ENCODE peak calls at places on chromosomes 16 and 17, in nine cellular contexts. One of them, this sample, is unnamed.

GRCh38 chr17:71287246-71287828 is 833.5 kb upstream of the SOX9 start:
- DNase-seq in fibroblast of the aortic adventitia: no peak
- DNase-seq in ascending aorta: no peak
- DNase-seq in lung: no peak
- DNase-seq in tibial artery: no peak
- DNase-seq in left lung: no peak
- DNase-seq in tibial nerve: no peak
- DNase-seq in vagina: no peak
- DNase-seq in activated CD8-positive, alpha-beta T cell treated with anti-CD3 and anti-CD28 coated beads for 36 hours: no peak
- DNase-seq in this sample: no peak

GRCh38 chr17:19718041-19718612 is 1.7 kb upstream of the SLC47A2 start:
- DNase-seq in left lung: no peak
- DNase-seq in activated CD8-positive, alpha-beta T cell treated with anti-CD3 and anti-CD28 coated beads for 36 hours: no peak
- DNase-seq in tibial artery: no peak
- DNase-seq in tibial nerve: no peak
- DNase-seq in lung: no peak
- DNase-seq in ascending aorta: no peak
- DNase-seq in vagina: no peak
- DNase-seq in fibroblast of the aortic adventitia: no peak
- DNase-seq in this sample: no peak

GRCh38 chr17:57164814-57165213 is 79.8 kb downstream of the AKAP1 start:
- DNase-seq in left lung: no peak
- DNase-seq in fibroblast of the aortic adventitia: no peak
- DNase-seq in tibial artery: no peak
- DNase-seq in vagina: no peak
- DNase-seq in lung: no peak
- DNase-seq in tibial nerve: no peak
- DNase-seq in ascending aorta: no peak
- DNase-seq in activated CD8-positive, alpha-beta T cell treated with anti-CD3 and anti-CD28 coated beads for 36 hours: no peak
- DNase-seq in this sample: no peak

GRCh38 chr16:83366228-83366627 is 441.6 kb upstream of the HSBP1 start:
- DNase-seq in tibial nerve: no peak
- DNase-seq in vagina: no peak
- DNase-seq in activated CD8-positive, alpha-beta T cell treated with anti-CD3 and anti-CD28 coated beads for 36 hours: no peak
- DNase-seq in ascending aorta: no peak
- DNase-seq in left lung: no peak
- DNase-seq in tibial artery: no peak
- DNase-seq in lung: no peak
- DNase-seq in fibroblast of the aortic adventitia: no peak
- DNase-seq in this sample: no peak

GRCh38 chr16:81530814-81531213 is 86.2 kb downstream of the CMIP start:
- DNase-seq in lung: no peak
- DNase-seq in vagina: no peak
- DNase-seq in tibial artery: no peak
- DNase-seq in activated CD8-positive, alpha-beta T cell treated with anti-CD3 and anti-CD28 coated beads for 36 hours: no peak
- DNase-seq in tibial nerve: no peak
- DNase-seq in left lung: no peak
- DNase-seq in ascending aorta: no peak
- DNase-seq in fibroblast of the aortic adventitia: no peak
- DNase-seq in this sample: no peak

GRCh38 chr16:27113341-27113841 is 46.7 kb downstream of the C16orf82 start:
- DNase-seq in activated CD8-positive, alpha-beta T cell treated with anti-CD3 and anti-CD28 coated beads for 36 hours: no peak
- DNase-seq in lung: peak; percentile 28
- DNase-seq in tibial nerve: no peak
- DNase-seq in tibial artery: peak; percentile 24
- DNase-seq in left lung: no peak
- DNase-seq in vagina: peak; percentile 60
- DNase-seq in ascending aorta: no peak
- DNase-seq in fibroblast of the aortic adventitia: no peak
- DNase-seq in this sample: peak; percentile 10

GRCh38 chr17:17388657-17389496 is 85.7 kb downstream of the NT5M start:
- DNase-seq in lung: no peak
- DNase-seq in tibial nerve: no peak
- DNase-seq in ascending aorta: no peak
- DNase-seq in left lung: no peak
- DNase-seq in activated CD8-positive, alpha-beta T cell treated with anti-CD3 and anti-CD28 coated beads for 36 hours: no peak
- DNase-seq in fibroblast of the aortic adventitia: no peak
- DNase-seq in vagina: no peak
- DNase-seq in tibial artery: no peak
- DNase-seq in this sample: no peak

GRCh38 chr16:2386990-2387389 is 42.3 kb upstream of the CCNF start:
- DNase-seq in left lung: no peak
- DNase-seq in lung: no peak
- DNase-seq in ascending aorta: no peak
- DNase-seq in tibial artery: no peak
- DNase-seq in tibial nerve: no peak
- DNase-seq in activated CD8-positive, alpha-beta T cell treated with anti-CD3 and anti-CD28 coated beads for 36 hours: no peak
- DNase-seq in vagina: no peak
- DNase-seq in fibroblast of the aortic adventitia: no peak
- DNase-seq in this sample: no peak

GRCh38 chr16:66441586-66442375 is 14.7 kb downstream of the BEAN1 start:
- DNase-seq in left lung: no peak
- DNase-seq in ascending aorta: no peak
- DNase-seq in tibial artery: no peak
- DNase-seq in activated CD8-positive, alpha-beta T cell treated with anti-CD3 and anti-CD28 coated beads for 36 hours: no peak
- DNase-seq in fibroblast of the aortic adventitia: peak; percentile 73
- DNase-seq in vagina: no peak
- DNase-seq in lung: no peak
- DNase-seq in tibial nerve: no peak
- DNase-seq in this sample: no peak

GRCh38 chr16:3745751-3746355 is 28.5 kb upstream of the TRAP1 start:
- DNase-seq in tibial nerve: no peak
- DNase-seq in fibroblast of the aortic adventitia: peak; percentile 39
- DNase-seq in vagina: no peak
- DNase-seq in ascending aorta: no peak
- DNase-seq in left lung: no peak
- DNase-seq in tibial artery: peak; percentile 38
- DNase-seq in lung: no peak
- DNase-seq in activated CD8-positive, alpha-beta T cell treated with anti-CD3 and anti-CD28 coated beads for 36 hours: no peak
- DNase-seq in this sample: no peak

GRCh38 chr16:77788196-77789084 is at the start of gene VAT1L:
- DNase-seq in ascending aorta: no peak
- DNase-seq in fibroblast of the aortic adventitia: peak; percentile 68
- DNase-seq in left lung: peak; percentile 75
- DNase-seq in tibial artery: peak; percentile 69
- DNase-seq in lung: no peak
- DNase-seq in vagina: no peak
- DNase-seq in tibial nerve: no peak
- DNase-seq in activated CD8-positive, alpha-beta T cell treated with anti-CD3 and anti-CD28 coated beads for 36 hours: peak; percentile 9
- DNase-seq in this sample: no peak

GRCh38 chr17:40552806-40553693 is 12.2 kb downstream of the CCR7 start:
- DNase-seq in fibroblast of the aortic adventitia: no peak
- DNase-seq in vagina: peak; percentile 93
- DNase-seq in ascending aorta: no peak
- DNase-seq in lung: peak; percentile 17
- DNase-seq in tibial artery: peak; percentile 67
- DNase-seq in activated CD8-positive, alpha-beta T cell treated with anti-CD3 and anti-CD28 coated beads for 36 hours: peak; percentile 66
- DNase-seq in left lung: no peak
- DNase-seq in tibial nerve: no peak
- DNase-seq in this sample: no peak

GRCh38 chr17:67374329-67375053 is 2.6 kb upstream of the PITPNC1 start:
- DNase-seq in tibial nerve: peak; percentile 92
- DNase-seq in vagina: no peak
- DNase-seq in fibroblast of the aortic adventitia: peak; percentile 89
- DNase-seq in activated CD8-positive, alpha-beta T cell treated with anti-CD3 and anti-CD28 coated beads for 36 hours: peak; percentile 97
- DNase-seq in left lung: peak; percentile 98
- DNase-seq in lung: peak; percentile 84
- DNase-seq in tibial artery: peak; percentile 88
- DNase-seq in ascending aorta: peak; percentile 52
- DNase-seq in this sample: peak; percentile 80

GRCh38 chr17:76556759-76557367 is 17.0 kb downstream of the PRCD start:
- DNase-seq in tibial artery: peak; percentile 75
- DNase-seq in vagina: no peak
- DNase-seq in left lung: peak; percentile 88
- DNase-seq in ascending aorta: no peak
- DNase-seq in tibial nerve: no peak
- DNase-seq in lung: peak; percentile 51
- DNase-seq in activated CD8-positive, alpha-beta T cell treated with anti-CD3 and anti-CD28 coated beads for 36 hours: peak; percentile 27
- DNase-seq in fibroblast of the aortic adventitia: peak; percentile 81
- DNase-seq in this sample: no peak

GRCh38 chr17:76557368-76558209 is 17.7 kb downstream of the PRCD start:
- DNase-seq in left lung: peak; percentile 96
- DNase-seq in vagina: peak; percentile 95
- DNase-seq in ascending aorta: peak; percentile 73
- DNase-seq in activated CD8-positive, alpha-beta T cell treated with anti-CD3 and anti-CD28 coated beads for 36 hours: peak; percentile 97
- DNase-seq in tibial nerve: peak; percentile 96
- DNase-seq in tibial artery: peak; percentile 96
- DNase-seq in lung: peak; percentile 96
- DNase-seq in fibroblast of the aortic adventitia: peak; percentile 98
- DNase-seq in this sample: peak; percentile 92

GRCh38 chr17:76560877-76561221 is 21.0 kb downstream of the PRCD start:
- DNase-seq in left lung: no peak
- DNase-seq in fibroblast of the aortic adventitia: no peak
- DNase-seq in ascending aorta: no peak
- DNase-seq in lung: no peak
- DNase-seq in vagina: no peak
- DNase-seq in tibial artery: no peak
- DNase-seq in tibial nerve: no peak
- DNase-seq in activated CD8-positive, alpha-beta T cell treated with anti-CD3 and anti-CD28 coated beads for 36 hours: no peak
- DNase-seq in this sample: no peak

GRCh38 chr17:76560036-76560876 is 20.4 kb downstream of the PRCD start:
- DNase-seq in tibial nerve: no peak
- DNase-seq in left lung: no peak
- DNase-seq in vagina: no peak
- DNase-seq in tibial artery: no peak
- DNase-seq in fibroblast of the aortic adventitia: no peak
- DNase-seq in activated CD8-positive, alpha-beta T cell treated with anti-CD3 and anti-CD28 coated beads for 36 hours: no peak
- DNase-seq in lung: no peak
- DNase-seq in ascending aorta: no peak
- DNase-seq in this sample: no peak

DNA sequence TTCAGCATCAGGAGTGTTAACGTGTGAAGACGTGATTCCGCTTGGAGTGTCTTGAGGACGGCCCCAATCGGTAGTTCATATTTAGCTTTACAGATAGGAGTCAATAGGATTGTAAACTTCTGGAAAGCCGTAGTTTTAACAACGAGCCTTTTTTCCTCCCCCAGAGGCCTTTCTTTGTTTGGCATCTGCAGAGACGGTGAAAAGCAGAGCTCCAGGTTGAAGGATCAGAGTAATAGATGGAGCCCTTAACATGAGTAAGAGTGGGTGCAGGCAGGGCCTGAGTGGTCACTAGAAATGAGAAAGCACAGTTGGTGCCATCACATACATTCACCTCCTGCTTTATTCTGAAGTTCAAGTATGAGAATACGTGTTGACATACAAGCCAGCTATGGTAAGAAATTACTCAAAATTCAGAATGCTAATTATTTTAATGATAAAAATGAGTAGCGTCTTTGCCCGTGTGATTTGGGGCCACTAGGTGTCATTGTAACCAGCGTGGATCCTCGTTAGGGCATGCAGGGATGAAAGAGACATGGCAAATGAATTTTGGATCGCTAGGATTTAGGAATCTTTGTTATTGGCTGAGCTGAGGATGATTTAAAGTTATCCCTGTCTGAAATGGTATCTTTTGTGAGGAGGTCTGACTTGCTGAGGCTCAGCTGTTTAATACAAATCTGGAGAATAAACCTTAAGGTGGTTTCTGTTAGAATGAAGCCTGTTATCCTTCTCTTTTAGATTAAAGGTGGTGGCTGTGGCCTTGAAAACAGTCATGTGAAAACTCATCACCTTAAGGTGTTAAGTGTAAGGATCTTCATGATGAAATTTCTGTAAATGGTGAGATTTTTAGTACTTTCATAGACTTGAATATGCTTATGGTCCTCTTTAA is 18.6 kb downstream of the PRCD start:
- DNase-seq in activated CD8-positive, alpha-beta T cell treated with anti-CD3 and anti-CD28 coated beads for 36 hours: peak; percentile 31
- DNase-seq in fibroblast of the aortic adventitia: peak; percentile 53
- DNase-seq in left lung: no peak
- DNase-seq in tibial nerve: no peak
- DNase-seq in ascending aorta: no peak
- DNase-seq in vagina: no peak
- DNase-seq in lung: no peak
- DNase-seq in tibial artery: no peak
- DNase-seq in this sample: no peak
- TF ChIP-seq CTCF in activated CD8-positive, alpha-beta T cell treated with anti-CD3 and anti-CD28 coated beads for 36 hours: peak; percentile 30
- TF ChIP-seq CTCF in fibroblast of the aortic adventitia: peak; percentile 59
- TF ChIP-seq CTCF in left lung: no peak
- TF ChIP-seq CTCF in tibial nerve: peak; percentile 41
- TF ChIP-seq CTCF in ascending aorta: peak; percentile 43
- TF ChIP-seq CTCF in vagina: peak; percentile 11
- TF ChIP-seq CTCF in lung: peak; percentile 64
- TF ChIP-seq CTCF in tibial artery: peak; percentile 13
- TF ChIP-seq CTCF in this sample: peak; percentile 52

GRCh38 chr16:53821957-53822625 is 118.1 kb downstream of the FTO start:
- DNase-seq in fibroblast of the aortic adventitia: peak; percentile 85
- DNase-seq in vagina: no peak
- DNase-seq in lung: no peak
- DNase-seq in tibial nerve: no peak
- DNase-seq in ascending aorta: no peak
- DNase-seq in left lung: no peak
- DNase-seq in activated CD8-positive, alpha-beta T cell treated with anti-CD3 and anti-CD28 coated beads for 36 hours: no peak
- DNase-seq in tibial artery: no peak
- DNase-seq in this sample: no peak
- TF ChIP-seq CTCF in fibroblast of the aortic adventitia: no peak
- TF ChIP-seq CTCF in vagina: no peak
- TF ChIP-seq CTCF in lung: no peak
- TF ChIP-seq CTCF in tibial nerve: no peak
- TF ChIP-seq CTCF in ascending aorta: no peak
- TF ChIP-seq CTCF in left lung: no peak
- TF ChIP-seq CTCF in activated CD8-positive, alpha-beta T cell treated with anti-CD3 and anti-CD28 coated beads for 36 hours: no peak
- TF ChIP-seq CTCF in tibial artery: no peak
- TF ChIP-seq CTCF in this sample: no peak

GRCh38 chr16:1093284-1094123 is 2.5 kb downstream of the C1QTNF8 start:
- DNase-seq in activated CD8-positive, alpha-beta T cell treated with anti-CD3 and anti-CD28 coated beads for 36 hours: peak; percentile 61
- DNase-seq in vagina: no peak
- DNase-seq in lung: no peak
- DNase-seq in tibial artery: no peak
- DNase-seq in fibroblast of the aortic adventitia: no peak
- DNase-seq in ascending aorta: no peak
- DNase-seq in left lung: no peak
- DNase-seq in tibial nerve: no peak
- DNase-seq in this sample: no peak
- TF ChIP-seq CTCF in activated CD8-positive, alpha-beta T cell treated with anti-CD3 and anti-CD28 coated beads for 36 hours: no peak
- TF ChIP-seq CTCF in vagina: no peak
- TF ChIP-seq CTCF in lung: no peak
- TF ChIP-seq CTCF in tibial artery: no peak
- TF ChIP-seq CTCF in fibroblast of the aortic adventitia: no peak
- TF ChIP-seq CTCF in ascending aorta: no peak
- TF ChIP-seq CTCF in left lung: no peak
- TF ChIP-seq CTCF in tibial nerve: no peak
- TF ChIP-seq CTCF in this sample: no peak

DNA sequence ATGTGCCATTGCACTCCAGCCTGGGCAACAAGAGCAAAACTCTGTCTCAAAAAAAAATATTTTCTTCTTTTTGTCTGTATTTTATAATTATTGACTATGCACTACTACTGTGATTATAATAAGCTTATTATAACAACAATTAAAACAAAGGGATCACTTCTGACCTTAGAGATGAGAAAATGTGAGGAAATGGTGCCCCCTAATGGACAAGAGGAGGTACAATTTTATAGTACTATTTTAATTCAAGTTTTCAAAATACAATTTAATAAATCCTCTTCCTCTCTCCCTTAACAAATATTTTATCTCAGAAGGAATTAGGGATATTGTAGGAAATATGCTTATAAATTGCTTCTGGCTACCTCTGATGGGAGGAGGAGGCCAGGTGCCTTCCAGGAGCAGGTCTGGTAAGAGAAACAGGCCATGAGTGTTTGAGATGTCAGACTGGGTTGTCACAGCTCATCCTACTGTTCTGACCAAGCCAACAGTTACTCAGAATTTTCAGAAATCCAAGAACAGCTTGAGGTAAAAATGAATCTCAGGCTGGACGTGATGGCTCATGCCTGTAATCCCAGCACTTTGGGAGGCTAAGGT is 14.0 kb downstream of the VPS53 start:
- DNase-seq in tibial nerve: no peak
- DNase-seq in lung: no peak
- DNase-seq in fibroblast of the aortic adventitia: peak; percentile 61
- DNase-seq in activated CD8-positive, alpha-beta T cell treated with anti-CD3 and anti-CD28 coated beads for 36 hours: no peak
- DNase-seq in ascending aorta: no peak
- DNase-seq in vagina: no peak
- DNase-seq in left lung: no peak
- DNase-seq in tibial artery: no peak
- DNase-seq in this sample: peak; percentile 74
- TF ChIP-seq CTCF in tibial nerve: peak; percentile 73
- TF ChIP-seq CTCF in lung: peak; percentile 64
- TF ChIP-seq CTCF in fibroblast of the aortic adventitia: peak; percentile 47
- TF ChIP-seq CTCF in activated CD8-positive, alpha-beta T cell treated with anti-CD3 and anti-CD28 coated beads for 36 hours: peak; percentile 66
- TF ChIP-seq CTCF in ascending aorta: peak; percentile 66
- TF ChIP-seq CTCF in vagina: peak; percentile 45
- TF ChIP-seq CTCF in left lung: peak; percentile 55
- TF ChIP-seq CTCF in tibial artery: peak; percentile 68
- TF ChIP-seq CTCF in this sample: peak; percentile 50